ENCODE peak calls at places on chromosomes 16 and 17, in eight cellular contexts. One of them, this sample, is unnamed.

GRCh38 chr16:12061336-12062055 is 85.0 kb downstream of the SNX29 start:
- DNase-seq in SK-N-SH: no peak
- DNase-seq in H1: no peak
- DNase-seq in Panc1: no peak
- DNase-seq in prostate gland: no peak
- DNase-seq in transverse colon: no peak
- DNase-seq in GM12878: no peak
- DNase-seq in vagina: no peak
- DNase-seq in this sample: no peak

GRCh38 chr17:82791532-82791931 is 39.7 kb downstream of the TBCD start:
- DNase-seq in SK-N-SH: no peak
- DNase-seq in H1: no peak
- DNase-seq in Panc1: no peak
- DNase-seq in prostate gland: no peak
- DNase-seq in transverse colon: no peak
- DNase-seq in GM12878: no peak
- DNase-seq in vagina: no peak
- DNase-seq in this sample: no peak

GRCh38 chr16:11796227-11797165 is 562 bp downstream of the ZC3H7A start:
- DNase-seq in SK-N-SH: peak; percentile 86
- DNase-seq in H1: no peak
- DNase-seq in Panc1: no peak
- DNase-seq in prostate gland: peak; percentile 62
- DNase-seq in transverse colon: peak; percentile 68
- DNase-seq in GM12878: no peak
- DNase-seq in vagina: no peak
- DNase-seq in this sample: peak; percentile 68

GRCh38 chr17:61179316-61179715 is 220.3 kb upstream of the TBX2 start:
- DNase-seq in SK-N-SH: no peak
- DNase-seq in H1: no peak
- DNase-seq in Panc1: no peak
- DNase-seq in prostate gland: no peak
- DNase-seq in transverse colon: no peak
- DNase-seq in GM12878: no peak
- DNase-seq in vagina: no peak
- DNase-seq in this sample: no peak

GRCh38 chr17:18235743-18236256 is 10.4 kb downstream of the LLGL1 start:
- DNase-seq in SK-N-SH: no peak
- DNase-seq in H1: no peak
- DNase-seq in Panc1: no peak
- DNase-seq in prostate gland: no peak
- DNase-seq in transverse colon: no peak
- DNase-seq in GM12878: no peak
- DNase-seq in vagina: no peak
- DNase-seq in this sample: no peak

GRCh38 chr16:89363621-89364393 is 126.6 kb downstream of the ANKRD11 start:
- DNase-seq in SK-N-SH: peak; percentile 21
- DNase-seq in H1: no peak
- DNase-seq in Panc1: no peak
- DNase-seq in prostate gland: no peak
- DNase-seq in transverse colon: peak; percentile 51
- DNase-seq in GM12878: no peak
- DNase-seq in vagina: no peak
- DNase-seq in this sample: no peak

GRCh38 chr16:69858196-69859104 is 92.7 kb upstream of the CLEC18A start:
- DNase-seq in SK-N-SH: no peak
- DNase-seq in H1: no peak
- DNase-seq in Panc1: no peak
- DNase-seq in prostate gland: no peak
- DNase-seq in transverse colon: no peak
- DNase-seq in GM12878: no peak
- DNase-seq in vagina: no peak
- DNase-seq in this sample: peak; percentile 39

GRCh38 chr17:6748617-6749016 is 7.2 kb upstream of the XAF1 start:
- DNase-seq in SK-N-SH: no peak
- DNase-seq in H1: no peak
- DNase-seq in Panc1: no peak
- DNase-seq in prostate gland: no peak
- DNase-seq in transverse colon: no peak
- DNase-seq in GM12878: no peak
- DNase-seq in vagina: no peak
- DNase-seq in this sample: no peak

GRCh38 chr17:82309656-82310570 is 7.5 kb downstream of the CD7 start:
- DNase-seq in SK-N-SH: no peak
- DNase-seq in H1: no peak
- DNase-seq in Panc1: no peak
- DNase-seq in prostate gland: no peak
- DNase-seq in transverse colon: peak; percentile 67
- DNase-seq in GM12878: no peak
- DNase-seq in vagina: no peak
- DNase-seq in this sample: no peak

GRCh38 chr17:2710804-2711607 is 558 bp downstream of the CLUH start:
- DNase-seq in SK-N-SH: peak; percentile 74
- DNase-seq in H1: no peak
- DNase-seq in Panc1: no peak
- DNase-seq in prostate gland: no peak
- DNase-seq in transverse colon: peak; percentile 41
- DNase-seq in GM12878: no peak
- DNase-seq in vagina: no peak
- DNase-seq in this sample: peak; percentile 68

GRCh38 chr16:75252946-75253911 is 1.8 kb upstream of the BCAR1 start:
- DNase-seq in SK-N-SH: no peak
- DNase-seq in H1: peak; percentile 85
- DNase-seq in Panc1: no peak
- DNase-seq in prostate gland: no peak
- DNase-seq in transverse colon: no peak
- DNase-seq in GM12878: no peak
- DNase-seq in vagina: no peak
- DNase-seq in this sample: peak; percentile 99

GRCh38 chr17:34259151-34259550 is 4.1 kb downstream of the CCL2 start:
- DNase-seq in SK-N-SH: no peak
- DNase-seq in H1: no peak
- DNase-seq in Panc1: no peak
- DNase-seq in prostate gland: no peak
- DNase-seq in transverse colon: no peak
- DNase-seq in GM12878: no peak
- DNase-seq in vagina: no peak
- DNase-seq in this sample: no peak

DNA sequence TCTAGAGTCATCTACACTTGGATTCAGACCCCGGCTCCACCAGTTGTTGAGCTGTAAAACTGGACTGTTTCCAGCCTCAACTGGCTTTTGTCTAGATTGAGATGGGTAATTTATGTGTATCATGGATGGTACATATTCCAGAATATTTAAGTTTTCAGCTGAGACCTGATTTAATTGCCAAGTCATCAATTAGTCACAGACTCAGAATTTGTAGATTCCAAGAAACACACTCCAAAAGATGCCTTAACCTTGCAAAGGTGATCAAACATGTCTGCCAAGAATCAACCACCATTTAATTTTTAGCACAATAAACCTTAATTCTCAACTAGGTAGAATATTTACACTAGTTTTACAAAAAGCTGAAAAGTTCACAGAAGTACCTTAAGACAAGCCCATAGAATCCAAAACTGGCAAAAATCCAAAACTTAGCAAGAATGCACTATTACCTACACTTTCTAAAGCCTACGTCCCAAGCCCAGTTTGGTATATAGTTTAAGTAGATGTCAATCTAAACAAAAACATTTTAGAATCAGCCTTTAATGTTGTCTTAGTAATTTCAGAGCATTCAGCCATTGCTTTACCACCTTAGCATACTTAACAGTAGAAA is 17.7 kb downstream of the SIAH1 start:
- DNase-seq in SK-N-SH: no peak
- DNase-seq in H1: no peak
- DNase-seq in Panc1: no peak
- DNase-seq in prostate gland: no peak
- DNase-seq in transverse colon: no peak
- DNase-seq in GM12878: no peak
- DNase-seq in vagina: no peak
- DNase-seq in this sample: no peak
- H3K4me1 ChIP-seq in SK-N-SH: peaks cover 19% of the 10 kb centered on the region
- H3K4me1 ChIP-seq in H1: peaks cover 11% of the 10 kb centered on the region
- H3K4me1 ChIP-seq in Panc1: peaks cover 26% of the 10 kb centered on the region
- H3K4me1 ChIP-seq in prostate gland: peaks cover 4% of the 10 kb centered on the region
- H3K4me1 ChIP-seq in transverse colon: peaks cover 17% of the 10 kb centered on the region
- H3K4me1 ChIP-seq in GM12878: peaks cover 12% of the 10 kb centered on the region
- H3K4me1 ChIP-seq in vagina: peaks cover 61% of the 10 kb centered on the region
- H3K4me1 ChIP-seq in this sample: peaks cover 33% of the 10 kb centered on the region

DNA sequence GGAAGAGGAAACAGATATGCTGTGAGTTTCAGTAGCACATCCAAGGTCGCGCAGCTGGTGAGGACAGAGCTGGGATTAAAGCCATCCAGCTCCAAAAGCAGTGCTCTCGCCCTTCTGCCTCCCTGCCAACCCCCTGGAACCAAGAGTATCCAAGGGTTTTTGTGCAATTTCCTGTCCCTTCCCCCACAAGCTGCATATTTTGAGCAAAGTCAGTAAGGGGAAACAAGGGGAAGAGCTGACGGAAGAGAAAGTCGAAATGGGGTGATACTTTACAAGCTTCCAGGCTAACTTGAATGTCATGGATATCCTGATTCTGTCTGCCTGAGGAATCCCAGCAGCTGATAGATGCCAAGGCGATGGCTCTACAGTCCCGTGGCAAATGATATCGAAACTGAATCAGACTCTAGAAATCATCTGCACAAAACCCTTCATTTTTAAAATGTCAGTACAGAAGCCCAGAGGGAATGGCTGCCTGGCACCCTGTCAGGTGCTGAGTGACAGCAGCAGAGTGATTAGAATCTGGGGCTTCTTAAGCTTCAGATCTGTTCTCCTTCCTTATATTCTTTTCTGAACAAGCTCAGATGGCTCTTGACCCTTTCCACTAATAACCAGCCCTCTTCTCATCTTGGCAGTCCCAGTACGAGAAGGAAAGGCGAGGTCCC is 42.9 kb upstream of the TEKT3 start:
- DNase-seq in SK-N-SH: no peak
- DNase-seq in H1: no peak
- DNase-seq in Panc1: no peak
- DNase-seq in prostate gland: no peak
- DNase-seq in transverse colon: peak; percentile 28
- DNase-seq in GM12878: no peak
- DNase-seq in vagina: peak; percentile 85
- DNase-seq in this sample: peak; percentile 15
- TF ChIP-seq POLR2AphosphoS5 in SK-N-SH: no peak
- TF ChIP-seq POLR2AphosphoS5 in H1: no peak
- TF ChIP-seq POLR2AphosphoS5 in Panc1: no peak
- TF ChIP-seq POLR2AphosphoS5 in prostate gland: no peak
- TF ChIP-seq POLR2AphosphoS5 in transverse colon: no peak
- TF ChIP-seq POLR2AphosphoS5 in GM12878: no peak
- TF ChIP-seq POLR2AphosphoS5 in vagina: peak; percentile 39
- TF ChIP-seq POLR2AphosphoS5 in this sample: no peak

GRCh38 chr17:80445152-80446110 is 30.5 kb downstream of the ENDOV start:
- DNase-seq in SK-N-SH: no peak
- DNase-seq in H1: no peak
- DNase-seq in Panc1: no peak
- DNase-seq in prostate gland: no peak
- DNase-seq in transverse colon: no peak
- DNase-seq in GM12878: no peak
- DNase-seq in vagina: no peak
- DNase-seq in this sample: no peak
- H3K4me1 ChIP-seq in SK-N-SH: peaks cover 10% of the 10 kb centered on the region
- H3K4me1 ChIP-seq in H1: peaks cover 11% of the 10 kb centered on the region
- H3K4me1 ChIP-seq in Panc1: no peaks in the 10 kb centered on the region
- H3K4me1 ChIP-seq in prostate gland: no peaks in the 10 kb centered on the region
- H3K4me1 ChIP-seq in transverse colon: peaks cover under 1% of the 10 kb centered on the region
- H3K4me1 ChIP-seq in GM12878: no peaks in the 10 kb centered on the region
- H3K4me1 ChIP-seq in vagina: no peaks in the 10 kb centered on the region
- H3K4me1 ChIP-seq in this sample: no peaks in the 10 kb centered on the region

GRCh38 chr17:57432507-57433277 is 176.4 kb downstream of the MSI2 start:
- DNase-seq in SK-N-SH: no peak
- DNase-seq in H1: no peak
- DNase-seq in Panc1: no peak
- DNase-seq in prostate gland: no peak
- DNase-seq in transverse colon: no peak
- DNase-seq in GM12878: no peak
- DNase-seq in vagina: no peak
- DNase-seq in this sample: no peak

GRCh38 chr17:57429966-57430365 is 173.6 kb downstream of the MSI2 start:
- DNase-seq in SK-N-SH: no peak
- DNase-seq in H1: no peak
- DNase-seq in Panc1: no peak
- DNase-seq in prostate gland: no peak
- DNase-seq in transverse colon: no peak
- DNase-seq in GM12878: no peak
- DNase-seq in vagina: no peak
- DNase-seq in this sample: no peak

GRCh38 chr17:57434361-57434760 is 178.0 kb downstream of the MSI2 start:
- DNase-seq in SK-N-SH: no peak
- DNase-seq in H1: no peak
- DNase-seq in Panc1: no peak
- DNase-seq in prostate gland: no peak
- DNase-seq in transverse colon: no peak
- DNase-seq in GM12878: no peak
- DNase-seq in vagina: no peak
- DNase-seq in this sample: no peak

GRCh38 chr17:57433396-57433944 is 177.1 kb downstream of the MSI2 start:
- DNase-seq in SK-N-SH: no peak
- DNase-seq in H1: no peak
- DNase-seq in Panc1: no peak
- DNase-seq in prostate gland: no peak
- DNase-seq in transverse colon: no peak
- DNase-seq in GM12878: no peak
- DNase-seq in vagina: no peak
- DNase-seq in this sample: peak; percentile 44

GRCh38 chr17:57431415-57431814 is 175.1 kb downstream of the MSI2 start:
- DNase-seq in SK-N-SH: no peak
- DNase-seq in H1: no peak
- DNase-seq in Panc1: no peak
- DNase-seq in prostate gland: no peak
- DNase-seq in transverse colon: no peak
- DNase-seq in GM12878: no peak
- DNase-seq in vagina: no peak
- DNase-seq in this sample: no peak
- TF ChIP-seq POLR2AphosphoS5 in SK-N-SH: no peak
- TF ChIP-seq POLR2AphosphoS5 in H1: no peak
- TF ChIP-seq POLR2AphosphoS5 in Panc1: no peak
- TF ChIP-seq POLR2AphosphoS5 in prostate gland: no peak
- TF ChIP-seq POLR2AphosphoS5 in transverse colon: no peak
- TF ChIP-seq POLR2AphosphoS5 in GM12878: no peak
- TF ChIP-seq POLR2AphosphoS5 in vagina: no peak
- TF ChIP-seq POLR2AphosphoS5 in this sample: no peak

DNA sequence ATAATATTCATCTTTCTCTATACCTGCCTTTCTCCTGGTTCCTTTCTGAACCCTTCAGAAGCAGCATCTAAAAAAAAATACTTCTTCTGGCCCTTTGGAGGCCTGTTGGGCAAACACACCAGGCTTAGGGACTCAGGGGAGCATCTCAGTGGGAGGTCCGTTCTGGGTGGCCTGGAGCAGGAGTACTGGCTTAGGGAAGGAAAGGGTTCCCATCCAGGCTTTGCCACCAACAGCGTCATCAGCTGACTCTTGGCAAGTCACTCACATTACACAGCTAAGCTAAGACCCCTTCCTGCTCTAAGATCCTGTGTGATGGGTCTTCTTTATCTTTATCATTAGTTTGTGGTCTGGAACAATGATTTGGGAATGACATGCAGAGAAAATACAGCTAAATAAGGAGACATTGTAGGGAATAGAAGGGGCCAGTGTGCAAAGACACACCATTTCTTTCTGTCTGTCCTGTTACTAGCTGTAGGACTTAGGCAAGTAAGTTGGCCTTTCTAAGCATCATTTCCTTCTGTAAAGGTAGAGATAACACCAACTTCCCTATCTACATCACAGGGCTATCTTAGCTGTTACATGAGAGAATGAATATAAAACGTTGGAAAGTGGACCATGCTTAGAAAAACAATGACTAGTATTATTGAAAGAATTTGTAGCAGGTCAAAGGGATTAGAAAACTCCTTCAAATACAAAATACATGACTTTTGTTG is 9.9 kb downstream of the PCTP start:
- DNase-seq in SK-N-SH: no peak
- DNase-seq in H1: no peak
- DNase-seq in Panc1: no peak
- DNase-seq in prostate gland: no peak
- DNase-seq in transverse colon: no peak
- DNase-seq in GM12878: no peak
- DNase-seq in vagina: no peak
- DNase-seq in this sample: no peak
- H3K4me1 ChIP-seq in SK-N-SH: peaks cover 6% of the 10 kb centered on the region
- H3K4me1 ChIP-seq in H1: no peaks in the 10 kb centered on the region
- H3K4me1 ChIP-seq in Panc1: no peaks in the 10 kb centered on the region
- H3K4me1 ChIP-seq in prostate gland: no peaks in the 10 kb centered on the region
- H3K4me1 ChIP-seq in transverse colon: peaks cover 13% of the 10 kb centered on the region
- H3K4me1 ChIP-seq in GM12878: no peaks in the 10 kb centered on the region
- H3K4me1 ChIP-seq in vagina: peaks cover 10% of the 10 kb centered on the region
- H3K4me1 ChIP-seq in this sample: no peaks in the 10 kb centered on the region

This sample was measured in GM23338.